ENCODE peak calls at places on chromosomes 3 and 15, in five cellular contexts. One of them, this sample, is unnamed.

GRCh38 chr3:39267631-39268553 is 11.9 kb downstream of the CX3CR1 start:
- DNase-seq in mesendoderm: no peak
- DNase-seq in Caco-2: no peak
- DNase-seq in HCT116: no peak
- DNase-seq in GM04504: no peak
- DNase-seq in this sample: peak

GRCh38 chr3:4271834-4272233 is 31.3 kb upstream of the SETMAR start:
- DNase-seq in mesendoderm: peak
- DNase-seq in Caco-2: peak
- DNase-seq in HCT116: peak
- DNase-seq in GM04504: peak
- DNase-seq in this sample: no peak

GRCh38 chr3:44136421-44136820 is 105.3 kb upstream of the TOPAZ1 start:
- DNase-seq in mesendoderm: peak
- DNase-seq in Caco-2: peak
- DNase-seq in HCT116: no peak
- DNase-seq in GM04504: no peak
- DNase-seq in this sample: no peak

GRCh38 chr15:94924057-94924456 is 692.7 kb downstream of the MCTP2 start:
- DNase-seq in mesendoderm: no peak
- DNase-seq in Caco-2: no peak
- DNase-seq in HCT116: no peak
- DNase-seq in GM04504: no peak
- DNase-seq in this sample: no peak

GRCh38 chr3:132721479-132722164 is 587 bp downstream of the NPHP3 start:
- DNase-seq in mesendoderm: peak
- DNase-seq in Caco-2: peak
- DNase-seq in HCT116: no peak
- DNase-seq in GM04504: peak
- DNase-seq in this sample: no peak

GRCh38 chr3:58433400-58434169 is at the start of gene PDHB:
- DNase-seq in mesendoderm: peak
- DNase-seq in Caco-2: peak
- DNase-seq in HCT116: peak
- DNase-seq in GM04504: peak
- DNase-seq in this sample: peak

GRCh38 chr3:147381610-147382009 is 24.7 kb downstream of the ZIC4 start:
- DNase-seq in mesendoderm: no peak
- DNase-seq in Caco-2: no peak
- DNase-seq in HCT116: no peak
- DNase-seq in GM04504: no peak
- DNase-seq in this sample: no peak

GRCh38 chr3:65481085-65481484 is 557.6 kb downstream of the MAGI1 start:
- DNase-seq in mesendoderm: peak
- DNase-seq in Caco-2: no peak
- DNase-seq in HCT116: no peak
- DNase-seq in GM04504: no peak
- DNase-seq in this sample: no peak

GRCh38 chr3:15958692-15959433 is 161.1 kb upstream of the ANKRD28 start:
- DNase-seq in mesendoderm: no peak
- DNase-seq in Caco-2: no peak
- DNase-seq in HCT116: no peak
- DNase-seq in GM04504: no peak
- DNase-seq in this sample: no peak

GRCh38 chr3:127159547-127159946 is 33.4 kb upstream of the PRR23E start:
- DNase-seq in mesendoderm: no peak
- DNase-seq in Caco-2: no peak
- DNase-seq in HCT116: no peak
- DNase-seq in GM04504: no peak
- DNase-seq in this sample: no peak

GRCh38 chr15:100879461-100880138 is at the start of gene ALDH1A3:
- DNase-seq in mesendoderm: no peak
- DNase-seq in Caco-2: peak
- DNase-seq in HCT116: peak
- DNase-seq in GM04504: peak
- DNase-seq in this sample: no peak

GRCh38 chr3:109640146-109640652 is 302.9 kb upstream of the DPPA4 start:
- DNase-seq in mesendoderm: no peak
- DNase-seq in Caco-2: no peak
- DNase-seq in HCT116: no peak
- DNase-seq in GM04504: no peak
- DNase-seq in this sample: no peak

GRCh38 chr3:152026033-152026556 is 152.7 kb downstream of the SUCNR1 start:
- DNase-seq in mesendoderm: no peak
- DNase-seq in Caco-2: peak
- DNase-seq in HCT116: peak
- DNase-seq in GM04504: peak
- DNase-seq in this sample: no peak

GRCh38 chr3:187464682-187465081 is 96.5 kb downstream of the RTP4 start:
- DNase-seq in mesendoderm: no peak
- DNase-seq in Caco-2: no peak
- DNase-seq in HCT116: no peak
- DNase-seq in GM04504: no peak
- DNase-seq in this sample: no peak

GRCh38 chr15:74264081-74264501 is 28.0 kb downstream of the CCDC33 start:
- DNase-seq in mesendoderm: peak
- DNase-seq in Caco-2: no peak
- DNase-seq in HCT116: no peak
- DNase-seq in GM04504: no peak
- DNase-seq in this sample: no peak

GRCh38 chr15:101372149-101372577 is 77.1 kb upstream of the SNRPA1 start:
- DNase-seq in mesendoderm: no peak
- DNase-seq in Caco-2: no peak
- DNase-seq in HCT116: no peak
- DNase-seq in GM04504: no peak
- DNase-seq in this sample: no peak

GRCh38 chr15:29268706-29269484 is 727 bp downstream of the NSMCE3 start:
- DNase-seq in mesendoderm: peak
- DNase-seq in Caco-2: no peak
- DNase-seq in HCT116: no peak
- DNase-seq in GM04504: no peak
- DNase-seq in this sample: peak